ENCODE peak calls at places on chromosomes 1 and 21, in ten cellular contexts. O, K, G, W, M, I, C, H, J and A are unnamed samples.
A peak's percentile ranks its signal among the peaks of the same experiment; 100 is the strongest.

GRCh38 chr21:42062543-42063022 is 8.5 kb upstream of the UMODL1 start:
- DNase-seq in O (no peak), H (no peak), C (no peak), G (no peak), W (no peak), J (no peak), I (peak; percentile 67), K (no peak), M (peak; percentile 97), A (peak; percentile 87)

GRCh38 chr1:4062041-4062440 is 162.0 kb upstream of the C1orf174 start:
- DNase-seq in J (no peak), W (no peak), O (no peak), H (no peak), G (no peak), C (no peak), I (no peak), M (no peak), K (no peak), A (no peak)

GRCh38 chr1:76269175-76269574 is 194.6 kb downstream of the ST6GALNAC3 start:
- DNase-seq in I (no peak), M (no peak), W (no peak), J (no peak), C (peak; percentile 91), H (peak; percentile 23), O (no peak), K (no peak), G (no peak), A (no peak)

GRCh38 chr1:1116701-1117468 is 996 bp upstream of the C1orf159 start:
- DNase-seq in O (peak; percentile 20), W (no peak), I (peak; percentile 66), J (no peak), C (no peak), M (no peak), H (peak; percentile 54), G (no peak), K (no peak), A (peak; percentile 39)

GRCh38 chr1:56527548-56528302 is 51.6 kb downstream of the PLPP3 start:
- DNase-seq in I (no peak), M (no peak), O (no peak), C (peak; percentile 33), J (no peak), G (no peak), K (no peak), W (no peak), H (no peak), A (no peak)

GRCh38 chr1:92820024-92820423 is 11.8 kb upstream of the RPL5 start:
- DNase-seq in O (no peak), C (no peak), K (no peak), W (no peak), J (no peak), M (no peak), I (no peak), G (no peak), H (no peak), A (no peak)

GRCh38 chr1:235998812-235999211 is 66.1 kb downstream of the NID1 start:
- DNase-seq in J (no peak), H (no peak), C (no peak), I (no peak), W (no peak), K (no peak), O (peak; percentile 8), G (no peak), M (no peak), A (peak; percentile 12)

GRCh38 chr1:223337174-223337869 is 26.7 kb downstream of the SUSD4 start:
- DNase-seq in G (no peak), O (no peak), J (no peak), C (no peak), M (no peak), I (no peak), W (no peak), H (no peak), K (no peak), A (no peak)

GRCh38 chr1:40662864-40663263 is 2.6 kb downstream of the RIMS3 start:
- DNase-seq in C (peak; percentile 12), I (no peak), H (no peak), K (no peak), G (no peak), W (no peak), J (no peak), M (no peak), O (peak; percentile 37), A (no peak)

GRCh38 chr1:57109247-57109646 is 143.4 kb upstream of the C8B start:
- DNase-seq in H (no peak), K (no peak), C (no peak), I (no peak), J (no peak), O (no peak), G (no peak), W (no peak), M (no peak), A (no peak)

GRCh38 chr1:22778842-22779520 is 68.3 kb downstream of the EPHB2 start:
- DNase-seq in H (peak; percentile 48), K (no peak), O (no peak), G (peak; percentile 25), J (no peak), I (peak; percentile 74), C (peak; percentile 51), W (no peak), M (no peak), A (no peak)

GRCh38 chr1:47935163-47935562 is 62.0 kb downstream of the TRABD2B start:
- DNase-seq in J (no peak), O (no peak), C (no peak), H (no peak), W (no peak), G (no peak), M (no peak), I (no peak), K (no peak), A (no peak)

GRCh38 chr21:35045539-35046222 is 3.4 kb downstream of the RUNX1 start:
- DNase-seq in G (no peak), J (no peak), K (no peak), C (no peak), I (no peak), W (no peak), H (no peak), M (peak; percentile 86), O (no peak), A (peak; percentile 85)

GRCh38 chr1:226712779-226713420 is 26.2 kb downstream of the ITPKB start:
- DNase-seq in H (no peak), W (no peak), I (no peak), K (no peak), O (no peak), J (no peak), C (no peak), M (no peak), G (no peak), A (no peak)

GRCh38 chr1:226714148-226714547 is 24.9 kb downstream of the ITPKB start:
- DNase-seq in M (no peak), K (no peak), G (no peak), I (no peak), C (no peak), O (peak; percentile 83), W (no peak), J (no peak), H (no peak), A (no peak)

GRCh38 chr1:226719596-226720386 is 19.3 kb downstream of the ITPKB start:
- DNase-seq in O (no peak), C (no peak), H (peak; percentile 31), W (no peak), M (no peak), G (no peak), K (no peak), J (no peak), I (no peak), A (no peak)

GRCh38 chr1:226716577-226716976 is 22.5 kb downstream of the ITPKB start:
- DNase-seq in J (no peak), C (no peak), H (no peak), M (no peak), I (no peak), O (no peak), K (no peak), W (no peak), G (no peak), A (no peak)

GRCh38 chr1:226717256-226717909 is 21.7 kb downstream of the ITPKB start:
- DNase-seq in O (peak; percentile 71), W (no peak), M (no peak), G (no peak), H (no peak), C (no peak), K (peak; percentile 55), J (no peak), I (no peak), A (no peak)
- H3K4me1 ChIP-seq in O (peaks cover 25% of the 10 kb centered on the region), W (no peaks in the 10 kb centered on the region), M (peaks cover 59% of the 10 kb centered on the region), G (peaks cover 48% of the 10 kb centered on the region), H (peaks cover 14% of the 10 kb centered on the region), C (no peaks in the 10 kb centered on the region), K (peaks cover 17% of the 10 kb centered on the region), J (peaks cover 16% of the 10 kb centered on the region), I (peaks cover 11% of the 10 kb centered on the region), A (peaks cover 80% of the 10 kb centered on the region)

DNA sequence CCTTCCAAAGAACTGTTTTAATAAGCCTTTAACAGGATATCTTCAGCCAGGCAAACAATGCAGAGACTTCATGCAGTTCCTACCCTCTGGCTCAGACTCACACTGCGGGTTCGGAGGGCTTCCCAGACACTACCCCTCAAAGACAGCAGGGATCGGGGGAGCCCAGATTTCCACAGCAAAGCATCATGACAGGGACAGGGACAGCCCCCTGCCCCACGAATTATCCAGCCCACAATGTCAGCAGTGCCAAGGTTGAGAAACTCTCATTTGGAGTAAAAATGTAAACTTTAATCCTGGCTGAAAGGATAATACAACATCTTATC is 20.1 kb downstream of the NPHP4 start:
- DNase-seq in K (no peak), W (no peak), M (no peak), J (no peak), H (no peak), C (no peak), G (no peak), I (no peak), O (no peak), A (no peak)
- H3K4me3 ChIP-seq in K (no peak overlapping the region), W (no peak overlapping the region), M (no peak overlapping the region), J (no peak overlapping the region), H (no peak overlapping the region), C (no peak overlapping the region), G (no peak overlapping the region), I (no peak overlapping the region), O (no peak overlapping the region), A (no peak overlapping the region)

DNA sequence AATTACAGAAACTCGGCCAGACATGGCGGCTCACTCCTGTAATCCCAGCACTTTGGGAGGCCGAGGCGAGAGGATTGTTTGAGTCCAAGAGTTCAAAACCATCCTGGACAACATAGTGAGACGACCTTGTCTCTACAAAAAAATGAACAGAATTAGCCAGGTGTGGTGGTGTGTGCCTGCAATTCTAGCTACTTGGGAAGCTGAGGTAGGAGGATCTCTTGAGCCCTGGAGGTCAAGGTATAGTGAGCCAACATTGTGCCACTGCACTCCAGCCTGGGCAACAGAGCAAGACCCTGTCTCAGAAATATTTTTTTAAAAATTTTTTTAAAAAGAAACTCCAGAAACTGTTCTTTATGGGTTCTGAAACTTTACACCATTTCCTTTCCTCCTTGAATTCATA is 38.4 kb upstream of the IFNGR2 start:
- DNase-seq in H (no peak), G (no peak), J (no peak), W (no peak), I (no peak), O (no peak), C (no peak), K (no peak), M (no peak), A (no peak)
- H3K4me1 ChIP-seq in H (no peaks in the 10 kb centered on the region), G (peaks cover 22% of the 10 kb centered on the region), J (peaks cover 10% of the 10 kb centered on the region), W (peaks cover 13% of the 10 kb centered on the region), I (peaks cover 12% of the 10 kb centered on the region), O (peaks cover 22% of the 10 kb centered on the region), C (peaks cover 5% of the 10 kb centered on the region), K (no peaks in the 10 kb centered on the region), M (peaks cover 7% of the 10 kb centered on the region), A (peaks cover 18% of the 10 kb centered on the region)

DNA sequence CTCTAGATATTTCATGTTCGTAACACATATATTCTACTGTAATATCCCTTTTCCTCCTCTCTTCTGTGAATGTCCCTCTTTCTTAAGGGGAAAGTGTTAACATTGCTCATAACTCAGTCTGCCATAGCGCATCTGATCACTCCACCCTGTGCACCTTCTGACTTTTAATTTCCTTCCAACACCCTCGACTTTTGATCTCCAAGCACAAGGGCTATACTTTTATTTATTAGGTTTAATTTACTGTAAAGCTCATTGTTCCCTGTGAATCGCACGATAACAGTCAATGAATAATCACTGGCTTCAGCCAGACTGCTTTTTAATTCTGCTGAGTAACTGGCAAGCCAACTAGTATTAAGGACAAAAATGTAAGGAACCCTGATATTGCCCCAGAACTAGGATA is 2.7 kb upstream of the ETS2 start:
- DNase-seq in C (no peak), W (no peak), K (no peak), J (no peak), H (no peak), O (peak; percentile 29), G (no peak), M (no peak), I (no peak), A (no peak)
- H3K4me3 ChIP-seq in C (no peak overlapping the region), W (no peak overlapping the region), K (no peak overlapping the region), J (no peak overlapping the region), H (no peak overlapping the region), O (peak overlapping the region; percentile 33), G (no peak overlapping the region), M (no peak overlapping the region), I (no peak overlapping the region), A (no peak overlapping the region)